ENCODE peak calls at places on chromosomes 13 and 19, in four cellular contexts. W is HepG2, E is A549, N is GM12878. I is an unnamed sample.
A peak's percentile ranks its signal among the peaks of the same experiment; 100 is the strongest.

GRCh38 chr13:25253702-25254101 is 33.6 kb downstream of the MTMR6 start:
- DNase-seq in N (no peak), W (peak; percentile 34), E (peak; percentile 1), I (no peak)

GRCh38 chr13:41459754-41460111 is 2.4 kb downstream of the RGCC start:
- DNase-seq in W (no peak), E (no peak), N (no peak), I (no peak)

GRCh38 chr19:32870981-32871451 is 1.4 kb upstream of the SLC7A9 start:
- DNase-seq in W (peak; percentile 43), N (no peak), E (no peak), I (no peak)

GRCh38 chr13:112861876-112862615 is 107.0 kb upstream of the MCF2L start:
- DNase-seq in W (no peak), E (no peak), N (no peak), I (no peak)

GRCh38 chr13:99434258-99434788 is 66.9 kb upstream of the TM9SF2 start:
- DNase-seq in N (no peak), E (no peak), W (peak; percentile 17), I (peak; percentile 68)

GRCh38 chr19:3907626-3908265 is 25.1 kb upstream of the NMRK2 start:
- DNase-seq in W (no peak), E (no peak), N (no peak), I (peak; percentile 32)

GRCh38 chr19:57171551-57172081 is 4.3 kb upstream of the DUXA start:
- DNase-seq in W (peak; percentile 20), N (no peak), E (no peak), I (peak; percentile 6)

GRCh38 chr19:35079826-35080225 is 35.8 kb upstream of the FXYD3 start:
- DNase-seq in N (no peak), W (no peak), E (no peak), I (no peak)

GRCh38 chr19:43901395-43902390 is 33.4 kb downstream of the ZNF45 start:
- DNase-seq in N (peak; percentile 61), E (peak; percentile 83), W (peak; percentile 80), I (peak; percentile 77)

GRCh38 chr13:50512602-50513527 is 330.6 kb downstream of the DLEU7 start:
- DNase-seq in W (peak; percentile 47), N (no peak), E (no peak), I (no peak)

GRCh38 chr19:51821921-51822716 is 27.2 kb downstream of the FPR3 start:
- DNase-seq in E (no peak), W (no peak), N (no peak), I (no peak)

GRCh38 chr13:48043789-48044503 is 6.4 kb downstream of the NUDT15 start:
- DNase-seq in W (no peak), N (no peak), E (no peak), I (no peak)

GRCh38 chr13:47853236-47853635 is 147.8 kb downstream of the SUCLA2 start:
- DNase-seq in N (no peak), E (no peak), W (no peak), I (no peak)

GRCh38 chr19:44635581-44636438 is 7.9 kb upstream of the PVR start:
- DNase-seq in E (no peak), W (no peak), N (no peak), I (no peak)

GRCh38 chr13:95295026-95295425 is 6.2 kb downstream of the ABCC4 start:
- DNase-seq in W (no peak), E (no peak), N (no peak), I (no peak)
- TF ChIP-seq BHLHE40 in W (no peak), E (no peak), N (no peak), I (no peak)

GRCh38 chr19:19096641-19097627 is 33.1 kb downstream of the SLC25A42 start:
- DNase-seq in N (no peak), E (no peak), W (peak; percentile 93), I (no peak)

GRCh38 chr19:19098084-19098702 is 34.4 kb downstream of the SLC25A42 start:
- DNase-seq in N (no peak), W (peak; percentile 23), E (no peak), I (no peak)

GRCh38 chr19:19098703-19099632 is 35.2 kb downstream of the SLC25A42 start:
- DNase-seq in E (no peak), W (peak; percentile 97), N (no peak), I (no peak)

GRCh38 chr19:19094513-19094912 is 30.7 kb downstream of the SLC25A42 start:
- DNase-seq in W (peak; percentile 52), N (no peak), E (no peak), I (no peak)

GRCh38 chr19:19095691-19096090 is 31.9 kb downstream of the SLC25A42 start:
- DNase-seq in N (no peak), E (no peak), W (peak; percentile 20), I (no peak)
- TF ChIP-seq JUNB in N (no peak), E (no peak), W (no peak), I (no peak)

GRCh38 chr13:101514695-101515275 is 62.3 kb downstream of the ITGBL1 start:
- DNase-seq in E (peak; percentile 67), W (peak; percentile 48), N (no peak), I (no peak)
- TF ChIP-seq BHLHE40 in E (no peak), W (no peak), N (no peak), I (no peak)

GRCh38 chr19:29809795-29810503 is 1.8 kb upstream of the CCNE1 start:
- DNase-seq in N (no peak), E (no peak), W (no peak), I (no peak)

GRCh38 chr19:29811125-29812079 is at the start of gene CCNE1:
- DNase-seq in W (peak; percentile 65), N (no peak), E (peak; percentile 90), I (peak; percentile 91)

GRCh38 chr19:29812080-29812880 is 489 bp downstream of the CCNE1 start:
- DNase-seq in E (no peak), W (no peak), N (no peak), I (no peak)

GRCh38 chr19:29812881-29813275 is 1.1 kb downstream of the CCNE1 start:
- DNase-seq in W (no peak), N (no peak), E (no peak), I (no peak)

GRCh38 chr19:29810504-29810871 is 1.3 kb upstream of the CCNE1 start:
- DNase-seq in N (no peak), E (peak; percentile 47), W (no peak), I (peak; percentile 37)
- TF ChIP-seq JUNB in N (no peak), E (no peak), W (no peak), I (no peak)